ENCODE peak calls at places on chromosomes 6 and 20, in six cellular contexts. One of them, this sample, is unnamed.

GRCh38 chr6:123380257-123380656 is 256.5 kb downstream of the TRDN start:
- DNase-seq in MV-4-11: no peak
- DNase-seq in astrocyte of the hippocampus: peak; percentile 45
- DNase-seq in activated T-cell treated with anti-CD3 and anti-CD28 coated beads, Interleukin-2, amount 50 U/mL, for 72 hours: no peak
- DNase-seq in heart left ventricle: no peak
- DNase-seq in astrocyte: peak; percentile 0
- DNase-seq in this sample: no peak

GRCh38 chr6:14269434-14269833 is 151.9 kb downstream of the CD83 start:
- DNase-seq in astrocyte: no peak
- DNase-seq in astrocyte of the hippocampus: no peak
- DNase-seq in heart left ventricle: no peak
- DNase-seq in MV-4-11: no peak
- DNase-seq in activated T-cell treated with anti-CD3 and anti-CD28 coated beads, Interleukin-2, amount 50 U/mL, for 72 hours: no peak
- DNase-seq in this sample: no peak

GRCh38 chr6:1749041-1749440 is 139.3 kb downstream of the FOXC1 start:
- DNase-seq in MV-4-11: no peak
- DNase-seq in astrocyte: no peak
- DNase-seq in astrocyte of the hippocampus: no peak
- DNase-seq in activated T-cell treated with anti-CD3 and anti-CD28 coated beads, Interleukin-2, amount 50 U/mL, for 72 hours: no peak
- DNase-seq in heart left ventricle: no peak
- DNase-seq in this sample: no peak

GRCh38 chr20:19973920-19974620 is 43.1 kb upstream of the NAA20 start:
- DNase-seq in MV-4-11: peak; percentile 92
- DNase-seq in activated T-cell treated with anti-CD3 and anti-CD28 coated beads, Interleukin-2, amount 50 U/mL, for 72 hours: no peak
- DNase-seq in astrocyte of the hippocampus: peak; percentile 63
- DNase-seq in astrocyte: peak; percentile 74
- DNase-seq in heart left ventricle: peak; percentile 76
- DNase-seq in this sample: no peak

GRCh38 chr20:49825521-49826033 is 12.9 kb downstream of the SLC9A8 start:
- DNase-seq in activated T-cell treated with anti-CD3 and anti-CD28 coated beads, Interleukin-2, amount 50 U/mL, for 72 hours: no peak
- DNase-seq in MV-4-11: no peak
- DNase-seq in astrocyte: no peak
- DNase-seq in astrocyte of the hippocampus: no peak
- DNase-seq in heart left ventricle: no peak
- DNase-seq in this sample: no peak

GRCh38 chr6:121652726-121653623 is 217.5 kb downstream of the GJA1 start:
- DNase-seq in astrocyte: peak; percentile 76
- DNase-seq in astrocyte of the hippocampus: peak; percentile 52
- DNase-seq in activated T-cell treated with anti-CD3 and anti-CD28 coated beads, Interleukin-2, amount 50 U/mL, for 72 hours: no peak
- DNase-seq in heart left ventricle: no peak
- DNase-seq in MV-4-11: peak; percentile 58
- DNase-seq in this sample: no peak

GRCh38 chr20:38173237-38174156 is 8.4 kb upstream of the TGM2 start:
- DNase-seq in activated T-cell treated with anti-CD3 and anti-CD28 coated beads, Interleukin-2, amount 50 U/mL, for 72 hours: no peak
- DNase-seq in MV-4-11: no peak
- DNase-seq in astrocyte of the hippocampus: peak; percentile 92
- DNase-seq in heart left ventricle: peak; percentile 79
- DNase-seq in astrocyte: peak; percentile 93
- DNase-seq in this sample: no peak

GRCh38 chr6:63802606-63803206 is 167.1 kb downstream of the PHF3 start:
- DNase-seq in activated T-cell treated with anti-CD3 and anti-CD28 coated beads, Interleukin-2, amount 50 U/mL, for 72 hours: no peak
- DNase-seq in heart left ventricle: no peak
- DNase-seq in MV-4-11: peak; percentile 15
- DNase-seq in astrocyte: no peak
- DNase-seq in astrocyte of the hippocampus: peak; percentile 33
- DNase-seq in this sample: no peak

GRCh38 chr6:39077882-39078594 is 29.5 kb downstream of the GLP1R start:
- DNase-seq in astrocyte of the hippocampus: no peak
- DNase-seq in MV-4-11: no peak
- DNase-seq in heart left ventricle: no peak
- DNase-seq in activated T-cell treated with anti-CD3 and anti-CD28 coated beads, Interleukin-2, amount 50 U/mL, for 72 hours: no peak
- DNase-seq in astrocyte: no peak
- DNase-seq in this sample: no peak

GRCh38 chr6:42393339-42393738 is 58.4 kb downstream of the TRERF1 start:
- DNase-seq in astrocyte: no peak
- DNase-seq in astrocyte of the hippocampus: no peak
- DNase-seq in heart left ventricle: no peak
- DNase-seq in activated T-cell treated with anti-CD3 and anti-CD28 coated beads, Interleukin-2, amount 50 U/mL, for 72 hours: no peak
- DNase-seq in MV-4-11: no peak
- DNase-seq in this sample: no peak

GRCh38 chr6:170282512-170283158 is 8.2 kb downstream of the DLL1 start:
- DNase-seq in activated T-cell treated with anti-CD3 and anti-CD28 coated beads, Interleukin-2, amount 50 U/mL, for 72 hours: no peak
- DNase-seq in astrocyte: no peak
- DNase-seq in astrocyte of the hippocampus: no peak
- DNase-seq in heart left ventricle: no peak
- DNase-seq in MV-4-11: no peak
- DNase-seq in this sample: no peak

GRCh38 chr6:165674155-165675029 is 11.4 kb upstream of the PDE10A start:
- DNase-seq in astrocyte: no peak
- DNase-seq in heart left ventricle: no peak
- DNase-seq in activated T-cell treated with anti-CD3 and anti-CD28 coated beads, Interleukin-2, amount 50 U/mL, for 72 hours: no peak
- DNase-seq in MV-4-11: peak; percentile 28
- DNase-seq in astrocyte of the hippocampus: no peak
- DNase-seq in this sample: no peak

This sample was measured in esophagus squamous epithelium.